ENCODE peak calls at places on chromosomes 11 and 22, in six cellular contexts. O is PC-9, E is GM12878, R is breast epithelium, B is SK-N-SH, P is mucosa of descending colon. G is an unnamed sample.

GRCh38 chr11:134276396-134277175 is 407 bp downstream of the GLB1L3 start:
- DNase-seq in P (no peak), O (no peak), R (peak), B (peak), E (no peak), G (no peak)

GRCh38 chr11:64729851-64730382 is 6.9 kb upstream of the NRXN2 start:
- DNase-seq in B (peak), E (no peak), R (no peak), O (peak), P (no peak), G (no peak)

GRCh38 chr11:120608760-120609211 is 97.2 kb downstream of the GRIK4 start:
- DNase-seq in O (no peak), B (no peak), R (peak), E (no peak), P (no peak), G (no peak)

GRCh38 chr11:8267831-8268529 is 4.3 kb upstream of the LMO1 start:
- DNase-seq in P (no peak), B (peak), R (no peak), O (no peak), E (no peak), G (no peak)

GRCh38 chr11:134861490-134862107 is 449.6 kb upstream of the B3GAT1 start:
- DNase-seq in O (no peak), P (no peak), B (no peak), R (no peak), E (no peak), G (no peak)

GRCh38 chr11:95231881-95232605 is 1.0 kb upstream of the SESN3 start:
- DNase-seq in B (peak), O (peak), R (peak), P (peak), E (no peak), G (no peak)

GRCh38 chr11:88344869-88345268 is 7.3 kb upstream of the CTSC start:
- DNase-seq in E (no peak), P (no peak), R (no peak), O (no peak), B (no peak), G (no peak)

GRCh38 chr11:73389134-73389525 is 12.9 kb downstream of the RELT start:
- DNase-seq in E (no peak), O (peak), P (peak), R (no peak), B (no peak), G (no peak)

GRCh38 chr11:129846508-129847335 is 31.1 kb downstream of the TMEM45B start:
- DNase-seq in E (peak), B (no peak), O (peak), P (no peak), R (no peak), G (no peak)

GRCh38 chr11:9662273-9662672 is 1.6 kb upstream of the SWAP70 start:
- DNase-seq in O (no peak), R (no peak), B (no peak), E (no peak), P (no peak), G (no peak)

GRCh38 chr11:9665749-9666148 is 1.9 kb downstream of the SWAP70 start:
- DNase-seq in O (no peak), R (no peak), B (no peak), P (no peak), E (no peak), G (no peak)

GRCh38 chr11:9660886-9661285 is 3.0 kb upstream of the SWAP70 start:
- DNase-seq in R (no peak), O (peak), P (no peak), B (no peak), E (no peak), G (no peak)

GRCh38 chr11:9664276-9665171 is 647 bp downstream of the SWAP70 start:
- DNase-seq in O (peak), B (no peak), P (peak), R (peak), E (no peak), G (no peak)

DNA sequence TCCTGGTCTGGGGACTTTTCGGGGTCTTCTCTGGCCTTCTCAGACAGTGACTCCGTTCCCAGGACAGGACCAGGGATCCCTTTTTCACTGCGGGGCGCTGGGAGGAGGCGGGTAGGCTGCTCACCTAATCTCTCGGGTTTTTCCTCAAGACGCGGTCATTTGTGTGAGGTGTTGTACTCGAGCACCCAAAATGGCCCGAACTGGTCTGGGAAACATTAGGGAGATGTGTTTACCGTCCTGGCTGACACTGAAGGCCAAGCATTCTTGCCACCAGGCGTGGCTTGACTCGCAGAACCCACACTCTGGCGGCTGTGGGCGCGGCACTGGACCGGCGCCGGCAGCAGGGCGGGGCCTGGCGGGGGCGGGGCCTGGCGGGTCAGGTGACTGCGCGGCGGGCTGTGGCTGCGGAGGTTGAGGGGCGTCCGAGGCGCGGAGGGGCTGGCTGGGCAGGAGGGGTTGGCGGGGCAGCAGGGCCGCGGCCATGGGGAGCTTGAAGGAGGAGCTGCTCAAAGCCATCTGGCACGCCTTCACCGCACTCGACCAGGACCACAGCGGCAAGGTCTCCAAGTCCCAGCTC is at the start of gene SWAP70:
- DNase-seq in P (peak), R (peak), O (peak), E (no peak), B (peak), G (peak)
- TF ChIP-seq CTCF in P (no peak), R (peak), O (no peak), E (no peak), B (peak), G (peak)

GRCh38 chr22:48098243-48098935 is 1335.9 kb downstream of the TBC1D22A start:
- DNase-seq in E (peak), P (no peak), O (no peak), B (no peak), R (no peak), G (peak)

GRCh38 chr22:48096846-48097665 is 1334.6 kb downstream of the TBC1D22A start:
- DNase-seq in B (no peak), R (no peak), E (no peak), P (no peak), O (no peak), G (no peak)

GRCh38 chr22:48096411-48096810 is 1334.0 kb downstream of the TBC1D22A start:
- DNase-seq in R (no peak), O (no peak), E (no peak), B (no peak), P (no peak), G (no peak)

GRCh38 chr22:48098936-48099245 is 1336.4 kb downstream of the TBC1D22A start:
- DNase-seq in R (no peak), E (no peak), P (no peak), B (no peak), O (no peak), G (no peak)

DNA sequence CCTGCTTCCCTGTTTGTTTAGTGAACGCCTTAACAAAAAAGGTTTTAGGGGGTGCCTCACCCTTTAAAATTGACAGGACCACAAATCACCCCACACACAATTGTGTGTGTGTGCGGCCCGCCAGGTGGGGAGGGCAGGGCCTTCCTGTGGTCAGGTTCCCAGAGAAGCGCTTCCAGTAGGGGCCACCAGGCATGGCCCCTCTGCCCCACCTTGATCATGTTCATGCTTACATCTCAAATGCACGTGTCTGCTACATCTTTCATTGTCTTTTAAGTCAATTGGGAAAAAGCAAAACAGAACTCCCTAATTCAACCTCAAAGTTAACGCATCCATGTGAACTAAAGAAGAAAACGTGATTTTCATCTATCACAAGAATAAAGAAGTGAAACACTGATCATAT is 1335.3 kb downstream of the TBC1D22A start:
- DNase-seq in O (no peak), B (no peak), P (no peak), R (no peak), E (no peak), G (peak)
- H3K4me3 ChIP-seq in O (no peak), B (no peak), P (no peak), R (no peak), E (peak), G (no peak)

DNA sequence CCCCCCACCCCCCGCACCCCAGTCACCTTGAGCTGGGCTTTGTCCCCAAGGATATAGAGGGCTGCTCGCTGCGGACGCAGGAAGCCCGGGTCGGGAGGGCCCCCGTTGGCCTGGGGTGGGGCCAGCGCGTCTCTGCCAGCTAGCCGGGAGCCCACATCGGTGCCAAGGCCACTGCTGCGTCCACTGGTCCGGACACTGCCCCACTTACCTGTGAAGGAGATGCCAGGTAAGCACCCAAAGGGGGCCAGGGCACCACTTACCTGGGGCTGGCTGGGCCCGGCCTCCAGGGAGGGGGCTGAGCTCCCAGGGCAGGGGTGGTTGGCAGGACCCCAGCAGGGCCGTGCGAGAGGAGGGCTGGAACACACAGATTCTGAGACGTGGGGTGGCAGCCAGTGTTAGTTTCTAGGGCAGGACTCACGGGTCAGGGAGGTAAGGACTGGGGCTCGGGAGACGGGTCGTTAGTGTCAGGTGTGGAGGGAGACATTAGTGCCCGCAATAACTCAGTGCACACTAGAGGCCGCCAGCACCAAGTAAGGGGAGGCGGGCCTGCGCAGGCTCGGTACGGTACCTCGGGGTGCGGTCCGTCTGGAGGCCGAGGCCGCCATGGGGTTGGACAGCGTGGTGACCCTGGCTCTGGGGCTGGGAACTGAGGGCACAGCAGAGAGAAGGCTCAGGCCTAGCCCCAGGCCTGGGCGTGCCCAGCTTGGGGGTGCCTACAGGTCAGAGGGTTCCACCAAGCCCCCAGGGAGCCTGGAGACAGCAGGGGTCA is 18.2 kb downstream of the SBF1 start:
- DNase-seq in R (no peak), O (no peak), B (peak), E (no peak), P (no peak), G (no peak)
- TF ChIP-seq CTCF in R (no peak), O (peak), B (peak), E (peak), P (no peak), G (peak)

DNA sequence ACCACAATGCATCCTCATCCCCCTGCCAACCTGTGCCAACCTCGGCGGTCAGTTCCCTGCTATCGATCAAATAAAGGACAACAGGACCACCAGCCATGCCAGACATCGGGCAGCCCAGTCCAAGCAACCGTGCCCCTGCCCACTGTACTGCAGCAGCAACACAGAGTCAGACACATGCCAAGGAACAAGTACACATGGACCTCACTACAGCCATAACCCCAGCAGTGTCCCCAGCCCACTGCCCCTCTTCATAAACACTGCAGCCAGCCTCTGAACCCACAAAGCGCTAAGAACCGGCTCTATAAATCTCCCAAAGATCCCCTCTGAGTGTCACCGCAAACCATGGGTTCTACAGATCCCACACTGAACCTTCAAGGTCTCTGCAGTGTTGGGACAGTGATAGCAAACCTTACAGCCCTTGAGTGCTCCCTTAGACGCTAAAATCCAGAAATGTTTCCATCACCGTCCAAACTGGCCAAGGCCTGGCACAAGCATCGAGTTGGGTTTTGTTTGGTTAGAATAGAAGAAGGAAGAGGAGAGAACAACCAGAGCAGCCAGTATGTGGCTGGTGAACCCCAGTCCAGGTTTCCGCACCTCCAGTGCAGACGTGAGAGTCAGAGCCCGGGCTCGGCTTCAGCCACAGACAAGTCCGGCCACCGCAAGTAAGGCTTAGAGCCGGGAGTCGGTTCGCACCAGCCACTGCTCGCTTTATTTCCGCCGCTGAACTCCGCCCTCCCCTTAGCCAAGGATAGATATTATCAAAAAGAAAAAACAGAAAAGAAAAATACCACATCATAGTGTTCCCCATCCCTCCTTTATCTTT is 7.9 kb downstream of the PAX6 start:
- DNase-seq in P (no peak), O (no peak), B (peak), E (no peak), R (no peak), G (no peak)
- H3K4me3 ChIP-seq in P (no peak), O (no peak), B (no peak), E (no peak), R (no peak), G (no peak)

DNA sequence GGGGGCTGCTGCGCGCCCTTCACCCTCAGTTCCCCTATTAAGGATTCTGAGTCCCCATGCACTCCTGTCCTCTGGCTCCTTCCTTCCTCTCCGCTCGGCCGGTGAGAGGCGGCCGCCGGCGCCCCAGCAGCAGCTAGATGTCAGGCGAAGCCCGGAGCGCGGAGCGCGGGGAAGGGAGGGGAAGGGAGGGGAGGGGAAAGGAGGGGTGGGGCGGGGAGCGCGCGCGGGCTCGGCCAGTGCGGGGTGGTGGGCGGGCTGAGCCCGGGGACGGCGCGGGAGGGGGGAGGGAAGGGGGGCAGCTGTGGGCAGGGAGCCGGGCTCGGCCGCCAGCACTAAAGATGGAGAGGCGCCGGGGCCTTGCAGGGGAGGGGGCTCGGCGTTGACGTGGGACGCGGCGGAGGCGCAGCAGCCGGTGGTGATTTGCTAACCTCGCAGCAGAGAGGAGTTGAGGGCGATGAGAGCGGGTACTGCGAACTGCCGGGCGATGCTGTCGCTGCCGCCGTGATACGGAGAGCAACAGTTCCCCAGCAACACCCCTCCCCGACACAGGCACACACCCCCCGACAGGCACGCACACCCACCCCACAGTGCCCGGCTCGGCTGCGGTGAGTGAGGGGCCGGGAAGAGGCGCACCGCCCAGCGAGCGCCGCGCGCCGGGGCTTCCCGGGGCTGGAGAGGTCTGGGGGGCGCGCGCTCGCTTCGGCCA is at the start of gene ZBTB16:
- DNase-seq in E (no peak), P (peak), O (no peak), R (peak), B (peak), G (no peak)
- TF ChIP-seq CTCF in E (no peak), P (no peak), O (no peak), R (no peak), B (no peak), G (no peak)